ENCODE peak calls at places on chromosomes 7 and 10, in six cellular contexts. J is colonic mucosa, V is neuronal stem cell, X is fibroblast of lung, U is keratinocyte, H is K562. E is an unnamed sample.

GRCh38 chr7:135335628-135336139 is 102.0 kb downstream of the STRA8 start:
- DNase-seq in J (peak), V (peak), X (peak), U (peak), H (peak), E (peak)

GRCh38 chr10:94042001-94042813 is 48.5 kb downstream of the PLCE1 start:
- DNase-seq in J (peak), V (no peak), X (peak), U (no peak), H (no peak), E (no peak)

GRCh38 chr10:88896336-88897018 is 16.4 kb downstream of the STAMBPL1 start:
- DNase-seq in J (peak), V (no peak), X (no peak), U (no peak), H (no peak), E (no peak)

GRCh38 chr10:49598986-49599385 is 11.1 kb upstream of the SLC18A3 start:
- DNase-seq in J (peak), V (no peak), X (no peak), U (no peak), H (no peak), E (no peak)

GRCh38 chr10:77156406-77156879 is 481.2 kb downstream of the KCNMA1 start:
- DNase-seq in J (peak), V (no peak), X (peak), U (no peak), H (no peak), E (peak)

GRCh38 chr7:111138196-111138569 is 47.3 kb downstream of the LRRN3 start:
- DNase-seq in J (peak), V (no peak), X (peak), U (no peak), H (no peak), E (peak)

GRCh38 chr10:51006686-51007085 is 67.6 kb upstream of the PRKG1 start:
- DNase-seq in J (no peak), V (no peak), X (no peak), U (no peak), H (no peak), E (no peak)

GRCh38 chr10:33240931-33241330 is 93.5 kb downstream of the NRP1 start:
- DNase-seq in J (no peak), V (no peak), X (peak), U (no peak), H (no peak), E (no peak)

GRCh38 chr7:32415936-32416335 is 74.2 kb downstream of the LSM5 start:
- DNase-seq in J (no peak), V (no peak), X (no peak), U (peak), H (no peak), E (no peak)

GRCh38 chr10:5698062-5698461 is 13.4 kb downstream of the TASOR2 start:
- DNase-seq in J (no peak), V (no peak), X (no peak), U (no peak), H (peak), E (no peak)

GRCh38 chr10:6563075-6563474 is 17.0 kb downstream of the PRKCQ start:
- DNase-seq in J (no peak), V (no peak), X (no peak), U (no peak), H (no peak), E (no peak)

GRCh38 chr10:51430506-51430905 is 268.9 kb downstream of the CSTF2T start:
- DNase-seq in J (no peak), V (no peak), X (no peak), U (no peak), H (no peak), E (no peak)

GRCh38 chr10:30671011-30671616 is 41.6 kb upstream of the LYZL2 start:
- DNase-seq in J (peak), V (peak), X (peak), U (peak), H (peak), E (peak)

GRCh38 chr7:43583424-43584199 is 704 bp downstream of the STK17A start:
- DNase-seq in J (peak), V (peak), X (peak), U (no peak), H (no peak), E (peak)

GRCh38 chr7:122339145-122339904 is 34.8 kb upstream of the FEZF1 start:
- DNase-seq in J (no peak), V (no peak), X (no peak), U (no peak), H (no peak), E (no peak)

GRCh38 chr10:75847477-75847876 is 416.1 kb downstream of the LRMDA start:
- DNase-seq in J (no peak), V (no peak), X (no peak), U (no peak), H (no peak), E (no peak)

GRCh38 chr10:97640868-97641811 is 669 bp downstream of the PI4K2A start:
- DNase-seq in J (peak), V (peak), X (peak), U (no peak), H (peak), E (peak)

GRCh38 chr10:62778125-62778524 is 26.4 kb upstream of the ADO start:
- DNase-seq in J (no peak), V (no peak), X (no peak), U (no peak), H (no peak), E (no peak)

GRCh38 chr10:118621304-118621942 is 26.0 kb upstream of the PRLHR start:
- DNase-seq in J (no peak), V (no peak), X (no peak), U (no peak), H (no peak), E (no peak)

GRCh38 chr7:88226886-88227516 is 7.2 kb upstream of the SRI start:
- DNase-seq in J (peak), V (no peak), X (peak), U (peak), H (no peak), E (peak)

DNA sequence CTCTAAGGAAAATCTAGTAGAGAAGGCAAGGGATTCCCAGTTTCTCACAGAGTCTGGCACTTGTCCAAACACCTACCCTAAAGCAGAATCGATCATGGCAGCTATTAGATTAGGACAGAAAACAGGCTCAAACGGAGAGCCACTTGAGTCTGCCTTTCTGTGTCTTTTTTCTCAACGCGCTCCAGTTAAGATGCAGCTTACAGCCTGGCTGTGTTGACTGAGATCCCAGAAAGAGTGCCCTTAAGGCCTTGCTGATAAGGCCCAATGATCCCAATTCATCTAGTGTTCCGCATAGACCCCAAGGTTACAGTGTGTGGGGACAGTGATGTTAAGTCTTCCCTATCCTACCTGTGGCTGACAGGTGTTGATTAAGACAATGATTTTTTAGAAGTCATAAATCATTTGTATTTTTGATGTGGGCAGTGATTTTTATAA is 974 bp downstream of the TMEM106B start:
- DNase-seq in J (peak), V (no peak), X (peak), U (no peak), H (peak), E (no peak)
- H3K9ac ChIP-seq in J (peak), V (no peak), X (no peak), U (peak), H (peak), E (peak)

GRCh38 chr7:157017149-157017548 is 6.7 kb upstream of the MNX1 start:
- DNase-seq in J (no peak), V (no peak), X (no peak), U (no peak), H (no peak), E (no peak)
- H3K9ac ChIP-seq in J (no peak), V (no peak), X (no peak), U (no peak), H (no peak), E (no peak)

GRCh38 chr7:55017841-55018240 is 976 bp upstream of the EGFR start:
- DNase-seq in J (no peak), V (no peak), X (no peak), U (no peak), H (no peak), E (no peak)
- H3K9ac ChIP-seq in J (peak), V (no peak), X (no peak), U (peak), H (no peak), E (no peak)

DNA sequence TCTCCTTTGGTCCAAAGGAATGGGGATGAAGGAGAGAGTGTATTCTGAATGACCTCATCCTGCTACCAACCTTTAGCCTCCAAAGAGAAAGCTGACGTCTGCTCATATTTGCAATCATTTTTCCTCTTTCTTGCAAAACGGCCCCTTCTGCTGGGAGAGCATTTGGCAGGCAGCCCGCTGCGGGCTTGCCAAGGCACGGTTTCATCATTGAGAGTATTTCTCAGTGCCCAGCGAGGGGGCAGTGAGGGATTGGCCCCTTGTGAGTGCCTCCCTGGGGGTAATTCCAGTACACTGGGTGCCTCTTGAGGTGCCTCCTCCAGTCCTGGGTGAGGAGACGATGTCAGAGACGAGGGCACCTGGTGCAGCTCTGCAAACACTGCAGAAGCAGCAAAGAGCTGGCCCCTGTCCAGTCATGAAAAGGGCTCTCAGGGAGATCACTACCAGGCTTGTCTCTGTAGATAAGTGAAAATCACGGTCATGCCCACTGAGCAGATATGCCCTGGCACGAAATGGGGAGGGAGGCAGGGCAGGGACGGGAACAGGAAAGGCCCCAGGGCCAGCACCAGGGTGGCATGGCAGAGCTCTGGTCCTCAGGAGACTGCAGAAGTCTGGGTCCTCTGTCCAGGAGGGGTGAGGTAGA is 48.7 kb upstream of the SHH start:
- DNase-seq in J (peak), V (no peak), X (peak), U (no peak), H (no peak), E (no peak)
- H3K9ac ChIP-seq in J (no peak), V (no peak), X (no peak), U (no peak), H (no peak), E (no peak)

GRCh38 chr7:73668103-73668937 is 689 bp downstream of the VPS37D start:
- DNase-seq in J (no peak), V (no peak), X (peak), U (no peak), H (peak), E (peak)
- H3K9ac ChIP-seq in J (peak), V (peak), X (peak), U (peak), H (peak), E (peak)

GRCh38 chr7:12888727-12889126 is 201.3 kb downstream of the ARL4A start:
- DNase-seq in J (no peak), V (no peak), X (peak), U (no peak), H (no peak), E (peak)
- H3K9ac ChIP-seq in J (no peak), V (no peak), X (no peak), U (no peak), H (no peak), E (no peak)

E was measured in endothelial cell of umbilical vein.